ENCODE peak calls at places on chromosomes 3 and 15, in nine cellular contexts. C, Q, J, G, T, B, K, L and X are unnamed samples.
A peak's percentile ranks its signal among the peaks of the same experiment; 100 is the strongest.

GRCh38 chr3:134074001-134074789 is 44.5 kb upstream of the SLCO2A1 start:
- DNase-seq in C (peak; percentile 14), Q (no peak), J (no peak), G (no peak), T (no peak), B (no peak), K (no peak), L (no peak), X (no peak)

GRCh38 chr3:53715815-53716483 is 130.3 kb downstream of the CHDH start:
- DNase-seq in C (no peak), Q (no peak), J (no peak), G (no peak), T (no peak), B (no peak), K (no peak), L (no peak), X (no peak)

GRCh38 chr3:52891615-52892081 is 5.7 kb downstream of the STIMATE start:
- DNase-seq in C (no peak), Q (no peak), J (no peak), G (no peak), T (no peak), B (no peak), K (no peak), L (no peak), X (no peak)

GRCh38 chr3:106339551-106339950 is 470.7 kb upstream of the CBLB start:
- DNase-seq in C (no peak), Q (no peak), J (no peak), G (no peak), T (no peak), B (no peak), K (no peak), L (no peak), X (no peak)

GRCh38 chr3:135891121-135891520 is 74.4 kb upstream of the PPP2R3A start:
- DNase-seq in C (no peak), Q (peak; percentile 95), J (no peak), G (no peak), T (no peak), B (no peak), K (no peak), L (no peak), X (no peak)

GRCh38 chr3:170802164-170803151 is 67.5 kb downstream of the RPL22L1 start:
- DNase-seq in C (no peak), Q (peak; percentile 99), J (no peak), G (no peak), T (no peak), B (no peak), K (no peak), L (peak; percentile 67), X (no peak)

GRCh38 chr15:27418729-27419128 is 447.7 kb downstream of the GABRG3 start:
- DNase-seq in C (no peak), Q (peak; percentile 24), J (no peak), G (no peak), T (no peak), B (peak; percentile 35), K (no peak), L (no peak), X (peak; percentile 25)

GRCh38 chr3:42497009-42497731 is 5.3 kb upstream of the VIPR1 start:
- DNase-seq in C (peak; percentile 39), Q (peak; percentile 80), J (no peak), G (no peak), T (no peak), B (no peak), K (no peak), L (no peak), X (peak; percentile 9)

GRCh38 chr15:70044168-70044567 is 53.5 kb downstream of the TLE3 start:
- DNase-seq in C (no peak), Q (no peak), J (no peak), G (no peak), T (no peak), B (no peak), K (no peak), L (no peak), X (no peak)

GRCh38 chr3:52205727-52206372 is 7.9 kb downstream of the ALAS1 start:
- DNase-seq in C (no peak), Q (peak; percentile 62), J (no peak), G (no peak), T (no peak), B (no peak), K (no peak), L (no peak), X (no peak)

GRCh38 chr3:133983576-133984560 is 45.9 kb downstream of the SLCO2A1 start:
- DNase-seq in C (no peak), Q (no peak), J (no peak), G (no peak), T (no peak), B (no peak), K (no peak), L (no peak), X (no peak)

GRCh38 chr3:176190755-176191154 is 1006.5 kb downstream of the TBL1XR1 start:
- DNase-seq in C (no peak), Q (no peak), J (no peak), G (no peak), T (no peak), B (peak; percentile 19), K (no peak), L (no peak), X (peak; percentile 31)

GRCh38 chr15:78097667-78098066 is 5.3 kb downstream of the SH2D7 start:
- DNase-seq in C (no peak), Q (no peak), J (no peak), G (no peak), T (no peak), B (no peak), K (no peak), L (no peak), X (no peak)